ENCODE peak calls at places on chromosomes 11 and 22, in four cellular contexts. W, V, M and B are unnamed samples.

GRCh38 chr11:77361184-77361583 is 59.7 kb upstream of the GDPD4 start:
- DNase-seq in W (no peak), V (peak; percentile 54), M (no peak), B (peak; percentile 77)

GRCh38 chr11:2762451-2762850 is 62.7 kb upstream of the KCNQ1OT1 start:
- DNase-seq in V (no peak), W (no peak), M (no peak), B (no peak)

GRCh38 chr11:120834686-120835225 is 189.1 kb upstream of the TBCEL start:
- DNase-seq in M (no peak), V (no peak), W (no peak), B (no peak)

GRCh38 chr11:6611092-6612007 is 666 bp downstream of the TAF10 start:
- DNase-seq in V (peak; percentile 24), M (no peak), W (no peak), B (peak; percentile 41)

GRCh38 chr11:106281455-106282173 is 204.2 kb downstream of the AASDHPPT start:
- DNase-seq in V (peak; percentile 53), W (no peak), M (no peak), B (peak; percentile 95)

GRCh38 chr11:95863486-95864140 is 60.3 kb downstream of the MTMR2 start:
- DNase-seq in M (no peak), W (no peak), V (peak; percentile 44), B (peak; percentile 90)

GRCh38 chr11:99370557-99371200 is 349.9 kb downstream of the CNTN5 start:
- DNase-seq in M (no peak), V (peak; percentile 55), W (peak; percentile 46), B (peak; percentile 83)

GRCh38 chr11:119578466-119579220 is 150.4 kb downstream of the NECTIN1 start:
- DNase-seq in W (no peak), V (no peak), M (no peak), B (no peak)

GRCh38 chr11:113444469-113445122 is 30.6 kb downstream of the DRD2 start:
- DNase-seq in M (no peak), W (no peak), V (no peak), B (no peak)

GRCh38 chr11:78022397-78023396 is at the start of gene KCTD14:
- DNase-seq in V (no peak), W (no peak), M (no peak), B (no peak)

GRCh38 chr11:60485987-60486386 is 6.6 kb upstream of the MS4A12 start:
- DNase-seq in V (no peak), M (no peak), W (no peak), B (no peak)

GRCh38 chr11:2089536-2090165 is 49.5 kb downstream of the IGF2 start:
- DNase-seq in V (peak; percentile 43), W (peak; percentile 5), M (no peak), B (peak; percentile 69)

GRCh38 chr11:76293189-76293631 is 86.9 kb upstream of the WNT11 start:
- DNase-seq in W (no peak), V (peak; percentile 20), M (peak; percentile 19), B (no peak)

GRCh38 chr11:92885600-92885999 is 83.9 kb upstream of the MTNR1B start:
- DNase-seq in V (no peak), M (no peak), W (no peak), B (no peak)

GRCh38 chr11:106231591-106231990 is 154.1 kb downstream of the AASDHPPT start:
- DNase-seq in W (no peak), M (no peak), V (peak; percentile 16), B (no peak)

GRCh38 chr11:69000831-69001245 is 12.2 kb downstream of the MRGPRF start:
- DNase-seq in M (no peak), W (peak; percentile 82), V (peak; percentile 84), B (peak; percentile 73)

GRCh38 chr11:72584933-72585597 is 89.2 kb downstream of the PDE2A start:
- DNase-seq in V (no peak), M (no peak), W (no peak), B (no peak)

GRCh38 chr11:85277693-85278092 is 349.5 kb downstream of the DLG2 start:
- DNase-seq in W (no peak), V (no peak), M (no peak), B (no peak)

GRCh38 chr22:37079668-37080171 is 28.2 kb downstream of the KCTD17 start:
- DNase-seq in W (no peak), V (peak; percentile 38), M (peak; percentile 61), B (peak; percentile 62)

GRCh38 chr22:37609240-37610152 is 862 bp downstream of the GGA1 start:
- DNase-seq in W (no peak), V (peak; percentile 22), M (no peak), B (peak; percentile 26)

GRCh38 chr22:23306438-23306921 is 126.2 kb downstream of the BCR start:
- DNase-seq in W (no peak), M (no peak), V (peak; percentile 69), B (peak; percentile 81)

GRCh38 chr11:92376146-92376599 is 151.6 kb downstream of the FAT3 start:
- DNase-seq in W (no peak), M (no peak), V (peak; percentile 34), B (peak; percentile 44)

GRCh38 chr11:69554849-69555248 is 73.4 kb downstream of the LINC01488 start:
- DNase-seq in M (no peak), W (peak; percentile 90), V (no peak), B (no peak)

GRCh38 chr11:36056160-36056751 is 112.4 kb downstream of the LDLRAD3 start:
- DNase-seq in W (no peak), M (no peak), V (peak; percentile 47), B (peak; percentile 60)

GRCh38 chr11:7306900-7307299 is 55.2 kb downstream of the SYT9 start:
- DNase-seq in W (no peak), V (no peak), M (no peak), B (no peak)

GRCh38 chr22:48707749-48708557 is 1119.7 kb downstream of the BRD1 start:
- DNase-seq in M (no peak), W (no peak), V (no peak), B (no peak)

GRCh38 chr11:66844496-66845142 is 1.4 kb downstream of the RCE1 start:
- DNase-seq in V (no peak), W (no peak), M (no peak), B (no peak)

GRCh38 chr11:250740-251299 is 14.0 kb downstream of the PSMD13 start:
- DNase-seq in M (peak; percentile 72), W (peak; percentile 27), V (peak; percentile 63), B (peak; percentile 65)

GRCh38 chr22:32546480-32546879 is 71.9 kb downstream of the FBXO7 start:
- DNase-seq in W (no peak), V (no peak), M (no peak), B (no peak)

GRCh38 chr22:43337946-43338345 is 5.2 kb downstream of the SCUBE1 start:
- DNase-seq in V (no peak), M (no peak), W (no peak), B (no peak)

GRCh38 chr22:30881361-30882180 is 87.0 kb downstream of the MORC2 start:
- DNase-seq in W (no peak), M (no peak), V (peak; percentile 20), B (no peak)

GRCh38 chr11:45161252-45162063 is 15.0 kb downstream of the PRDM11 start:
- DNase-seq in W (no peak), M (no peak), V (no peak), B (no peak)

GRCh38 chr22:43592470-43592869 is 180.7 kb downstream of the MPPED1 start:
- DNase-seq in W (no peak), M (no peak), V (no peak), B (no peak)

GRCh38 chr11:96112192-96113099 is 188.5 kb upstream of the MTMR2 start:
- DNase-seq in V (no peak), W (no peak), M (no peak), B (peak; percentile 56)

GRCh38 chr11:8631395-8632110 is 37.5 kb upstream of the STK33 start:
- DNase-seq in M (no peak), V (peak; percentile 82), W (peak; percentile 32), B (peak; percentile 95)

GRCh38 chr11:72577271-72577681 is 96.9 kb downstream of the PDE2A start:
- DNase-seq in M (no peak), W (no peak), V (no peak), B (no peak)

GRCh38 chr11:70871881-70872280 is 380.5 kb downstream of the SHANK2 start:
- DNase-seq in V (peak; percentile 5), M (no peak), W (no peak), B (no peak)

GRCh38 chr11:61727401-61727811 is 25.0 kb upstream of the MYRF start:
- DNase-seq in M (no peak), V (no peak), W (no peak), B (no peak)

GRCh38 chr11:12066056-12066798 is 44.2 kb upstream of the MICAL2 start:
- DNase-seq in W (no peak), V (peak; percentile 93), M (no peak), B (peak; percentile 93)

GRCh38 chr11:8699903-8700302 is 17.3 kb downstream of the RPL27A start:
- DNase-seq in M (no peak), W (peak; percentile 83), V (no peak), B (peak; percentile 66)